ENCODE peak calls at places on chromosome 21, in four cellular contexts. M is A549, W is K562, U is HepG2. R is an unnamed sample.

GRCh38 chr21:29499734-29500343 is 201.1 kb downstream of the BACH1 start:
- DNase-seq in U (peak), M (peak), W (peak), R (peak)

GRCh38 chr21:29299046-29299905 is 554 bp downstream of the BACH1 start:
- DNase-seq in W (peak), M (peak), U (peak), R (peak)

GRCh38 chr21:45299864-45300785 is 12.4 kb upstream of the POFUT2 start:
- DNase-seq in U (no peak), W (no peak), M (no peak), R (no peak)

GRCh38 chr21:14545906-14546480 is at the start of gene SAMSN1:
- DNase-seq in W (peak), M (no peak), U (no peak), R (no peak)

GRCh38 chr21:37784591-37785318 is 131.5 kb downstream of the KCNJ6 start:
- DNase-seq in W (no peak), U (no peak), M (no peak), R (no peak)

GRCh38 chr21:34157456-34158025 is 84.2 kb downstream of the MRPS6 start:
- DNase-seq in M (no peak), W (no peak), U (no peak), R (no peak)

GRCh38 chr21:45511007-45511406 is 31.2 kb downstream of the SLC19A1 start:
- DNase-seq in U (no peak), M (no peak), W (no peak), R (no peak)

GRCh38 chr21:44615881-44616590 is 4.2 kb downstream of the KRTAP10-8 start:
- DNase-seq in M (no peak), U (no peak), W (no peak), R (no peak)

GRCh38 chr21:44092201-44092600 is 15.0 kb upstream of the PWP2 start:
- DNase-seq in U (no peak), M (no peak), W (no peak), R (no peak)

GRCh38 chr21:41317458-41317857 is 857 bp downstream of the FAM3B start:
- DNase-seq in M (no peak), U (no peak), W (no peak), R (no peak)

GRCh38 chr21:31008355-31008754 is 29.9 kb downstream of the KRTAP19-8 start:
- DNase-seq in U (no peak), M (no peak), W (no peak), R (no peak)

GRCh38 chr21:36630485-36631206 is 68.3 kb upstream of the SIM2 start:
- DNase-seq in U (peak), W (peak), M (peak), R (peak)

GRCh38 chr21:30268608-30269197 is 14.0 kb downstream of the KRTAP24-1 start:
- DNase-seq in U (no peak), M (no peak), W (peak), R (no peak)

GRCh38 chr21:29470397-29470796 is 171.7 kb downstream of the BACH1 start:
- DNase-seq in W (no peak), M (no peak), U (peak), R (no peak)

GRCh38 chr21:41758550-41758949 is 8.3 kb downstream of the RIPK4 start:
- DNase-seq in W (no peak), M (no peak), U (no peak), R (no peak)

GRCh38 chr21:37077403-37077802 is 4.3 kb downstream of the TTC3 start:
- DNase-seq in W (no peak), M (no peak), U (no peak), R (no peak)

GRCh38 chr21:36815284-36815683 is 116.4 kb downstream of the SIM2 start:
- DNase-seq in M (no peak), W (no peak), U (no peak), R (no peak)

GRCh38 chr21:36125513-36126121 is 9.3 kb upstream of the CBR3 start:
- DNase-seq in M (no peak), U (peak), W (peak), R (peak)

GRCh38 chr21:21183092-21183491 is 184.9 kb downstream of the NCAM2 start:
- DNase-seq in W (no peak), M (no peak), U (no peak), R (no peak)

GRCh38 chr21:44687671-44688070 is 5.7 kb upstream of the KRTAP12-1 start:
- DNase-seq in W (no peak), M (no peak), U (no peak), R (no peak)

GRCh38 chr21:29490016-29490415 is 191.3 kb downstream of the BACH1 start:
- DNase-seq in M (no peak), W (no peak), U (no peak), R (no peak)

GRCh38 chr21:37257526-37257966 is 9.6 kb downstream of the VPS26C start:
- DNase-seq in U (peak), W (no peak), M (peak), R (no peak)

GRCh38 chr21:14975136-14975905 is 89.5 kb downstream of the NRIP1 start:
- DNase-seq in W (no peak), M (no peak), U (no peak), R (no peak)

GRCh38 chr21:30256100-30256499 is 26.6 kb downstream of the KRTAP24-1 start:
- DNase-seq in M (no peak), U (no peak), W (no peak), R (no peak)

GRCh38 chr21:38963006-38963405 is 157.3 kb downstream of the ETS2 start:
- DNase-seq in M (no peak), W (no peak), U (no peak), R (no peak)

GRCh38 chr21:38968887-38969543 is 163.3 kb downstream of the ETS2 start:
- DNase-seq in M (no peak), W (no peak), U (peak), R (no peak)

GRCh38 chr21:38965241-38965640 is 159.5 kb downstream of the ETS2 start:
- DNase-seq in U (peak), M (no peak), W (no peak), R (no peak)

GRCh38 chr21:38970765-38971164 is 165.0 kb downstream of the ETS2 start:
- DNase-seq in U (no peak), M (no peak), W (no peak), R (no peak)

GRCh38 chr21:38965910-38966504 is 160.3 kb downstream of the ETS2 start:
- DNase-seq in W (peak), M (peak), U (peak), R (peak)
- TF ChIP-seq HMGXB4 in W (no peak), M (no peak), U (peak), R (no peak)

GRCh38 chr21:42971897-42972275 is 2.5 kb upstream of the PKNOX1 start:
- DNase-seq in W (peak), M (no peak), U (peak), R (peak)
- TF ChIP-seq HMGXB4 in W (peak), M (no peak), U (no peak), R (no peak)

DNA sequence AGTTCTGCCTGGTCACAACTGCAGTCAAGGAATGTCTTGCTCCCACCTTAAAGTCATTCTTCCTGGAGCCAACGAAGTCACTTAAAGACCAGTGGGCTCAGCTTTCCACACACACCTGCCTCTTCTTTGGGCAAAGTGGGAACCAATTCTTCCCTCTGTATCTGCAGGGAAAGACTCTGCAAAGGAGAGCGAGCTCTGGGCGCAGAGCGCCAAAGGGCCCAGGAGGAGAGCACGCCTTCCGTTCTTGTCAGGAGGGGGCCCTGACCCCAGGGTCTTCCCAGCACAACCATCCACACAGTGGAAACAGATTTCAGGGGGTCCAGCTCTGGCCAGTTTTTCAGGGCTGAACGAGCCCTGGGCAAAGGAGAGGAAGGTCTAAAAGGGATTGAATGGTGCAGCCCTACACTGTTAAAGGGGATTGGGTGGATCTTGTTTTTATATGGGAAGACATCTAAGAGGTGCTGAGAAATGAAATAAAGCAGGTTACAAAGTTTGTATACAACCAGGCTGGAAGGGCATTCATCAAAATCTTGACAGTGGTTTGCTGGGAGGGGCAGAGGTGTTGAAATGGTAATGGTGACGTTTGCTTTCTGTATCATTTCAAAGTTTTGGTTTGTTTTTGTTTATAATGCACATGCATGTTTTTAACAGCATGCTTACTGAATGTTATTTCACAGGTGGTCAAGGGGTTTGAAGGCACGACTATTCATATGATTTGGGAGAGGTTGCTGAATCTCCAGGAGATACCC is 6.9 kb upstream of the OLIG2 start:
- DNase-seq in M (no peak), W (no peak), U (no peak), R (no peak)
- TF ChIP-seq HMGXB4 in M (no peak), W (no peak), U (no peak), R (no peak)

GRCh38 chr21:28253971-28254370 is 738.7 kb downstream of the LTN1 start:
- DNase-seq in W (no peak), U (no peak), M (no peak), R (no peak)

GRCh38 chr21:28252923-28253322 is 739.8 kb downstream of the LTN1 start:
- DNase-seq in W (no peak), U (no peak), M (no peak), R (no peak)

GRCh38 chr21:28256420-28256831 is 736.3 kb downstream of the LTN1 start:
- DNase-seq in U (peak), M (no peak), W (no peak), R (no peak)

GRCh38 chr21:28257276-28257675 is 735.4 kb downstream of the LTN1 start:
- DNase-seq in U (peak), W (no peak), M (no peak), R (no peak)

DNA sequence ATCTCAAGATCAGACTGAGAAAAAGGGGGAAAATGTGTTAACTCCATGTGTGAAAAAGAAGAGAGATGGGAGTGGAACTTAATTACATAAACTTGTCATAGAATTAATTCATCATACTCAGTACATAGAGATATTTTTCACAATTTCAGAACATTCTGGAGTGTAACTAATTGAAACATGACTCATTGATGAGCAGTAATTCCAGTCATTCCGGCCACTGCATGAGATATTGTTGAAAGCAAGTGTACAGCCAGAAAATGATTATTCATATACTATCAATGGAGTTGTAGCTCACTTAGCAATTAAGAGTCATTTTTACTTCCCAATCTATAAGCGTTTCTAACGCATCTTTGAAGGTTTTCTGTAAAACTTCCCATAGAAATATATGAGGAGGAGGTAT is 739.3 kb downstream of the LTN1 start:
- DNase-seq in M (no peak), W (no peak), U (no peak), R (no peak)
- TF ChIP-seq HMGXB4 in M (no peak), W (no peak), U (no peak), R (no peak)

R was measured in WTC11.